ENCODE peak calls at places on chromosomes 3 and 15, in five cellular contexts. One of them, this sample, is unnamed.

GRCh38 chr15:78565951-78566774 is 843 bp downstream of the CHRNA5 start:
- DNase-seq in hepatocyte: peak
- DNase-seq in aorta: no peak
- DNase-seq in GM23338: peak
- DNase-seq in H9: peak
- DNase-seq in this sample: no peak

GRCh38 chr3:107506458-107506857 is 16.3 kb upstream of the BBX start:
- DNase-seq in H9: no peak
- DNase-seq in GM23338: no peak
- DNase-seq in aorta: no peak
- DNase-seq in hepatocyte: no peak
- DNase-seq in this sample: no peak

GRCh38 chr15:31352283-31352880 is 25.7 kb downstream of the KLF13 start:
- DNase-seq in GM23338: no peak
- DNase-seq in aorta: no peak
- DNase-seq in hepatocyte: no peak
- DNase-seq in H9: no peak
- DNase-seq in this sample: peak

GRCh38 chr15:40162552-40162951 is 1.7 kb downstream of the BUB1B start:
- DNase-seq in hepatocyte: no peak
- DNase-seq in GM23338: no peak
- DNase-seq in H9: no peak
- DNase-seq in aorta: no peak
- DNase-seq in this sample: no peak

GRCh38 chr3:7650466-7650865 is 789.6 kb downstream of the GRM7 start:
- DNase-seq in aorta: no peak
- DNase-seq in hepatocyte: no peak
- DNase-seq in H9: no peak
- DNase-seq in GM23338: no peak
- DNase-seq in this sample: no peak

GRCh38 chr15:96324900-96325299 is 5.6 kb upstream of the NR2F2 start:
- DNase-seq in aorta: no peak
- DNase-seq in H9: no peak
- DNase-seq in hepatocyte: no peak
- DNase-seq in GM23338: no peak
- DNase-seq in this sample: no peak

GRCh38 chr15:81666828-81667227 is 292.8 kb upstream of the TMC3 start:
- DNase-seq in GM23338: no peak
- DNase-seq in hepatocyte: no peak
- DNase-seq in H9: no peak
- DNase-seq in aorta: no peak
- DNase-seq in this sample: no peak

GRCh38 chr15:55343168-55343567 is 24.1 kb downstream of the PIGB start:
- DNase-seq in aorta: no peak
- DNase-seq in H9: no peak
- DNase-seq in GM23338: no peak
- DNase-seq in hepatocyte: no peak
- DNase-seq in this sample: no peak

GRCh38 chr3:12317914-12318313 is 29.0 kb downstream of the PPARG start:
- DNase-seq in GM23338: no peak
- DNase-seq in aorta: no peak
- DNase-seq in H9: no peak
- DNase-seq in hepatocyte: no peak
- DNase-seq in this sample: peak

GRCh38 chr3:180804871-180805430 is 107.5 kb upstream of the FXR1 start:
- DNase-seq in GM23338: peak
- DNase-seq in hepatocyte: peak
- DNase-seq in H9: peak
- DNase-seq in aorta: no peak
- DNase-seq in this sample: no peak

DNA sequence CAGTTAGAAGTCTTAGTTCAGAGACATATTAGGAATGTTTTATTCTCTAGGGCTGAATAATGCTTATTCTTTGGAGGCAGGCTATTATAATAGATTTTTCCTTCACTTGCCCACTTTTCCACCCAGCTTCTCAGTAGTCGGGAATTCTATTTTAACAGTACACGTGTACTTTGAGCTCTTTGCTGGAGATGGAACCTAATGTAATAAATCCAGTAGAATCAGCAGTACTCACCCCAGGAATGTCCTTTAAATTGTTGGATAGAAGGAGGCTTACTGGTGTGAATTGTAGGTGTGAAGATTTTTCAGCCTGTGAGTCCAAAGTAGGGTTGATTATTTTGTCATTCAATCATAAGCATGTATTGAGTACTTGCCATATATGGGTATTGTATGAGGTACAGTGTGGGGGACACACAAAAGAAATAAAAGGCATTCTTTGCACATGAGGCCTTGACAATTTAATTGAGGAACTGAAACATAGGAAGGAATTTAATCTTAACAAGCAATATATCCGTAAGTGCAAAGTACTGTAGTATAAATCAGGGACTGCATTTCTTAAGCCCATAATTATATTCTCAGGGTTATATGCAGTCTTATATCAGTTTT is 29.5 kb upstream of the MGA start:
- DNase-seq in hepatocyte: peak
- DNase-seq in GM23338: no peak
- DNase-seq in H9: no peak
- DNase-seq in aorta: no peak
- DNase-seq in this sample: no peak
- H3K27ac ChIP-seq in hepatocyte: no peak
- H3K27ac ChIP-seq in GM23338: no peak
- H3K27ac ChIP-seq in H9: no peak
- H3K27ac ChIP-seq in aorta: no peak
- H3K27ac ChIP-seq in this sample: no peak

GRCh38 chr15:85620321-85621044 is 174.2 kb downstream of the KLHL25 start:
- DNase-seq in GM23338: no peak
- DNase-seq in aorta: no peak
- DNase-seq in hepatocyte: no peak
- DNase-seq in H9: no peak
- DNase-seq in this sample: no peak
- H3K27ac ChIP-seq in GM23338: peak
- H3K27ac ChIP-seq in aorta: peak
- H3K27ac ChIP-seq in hepatocyte: peak
- H3K27ac ChIP-seq in H9: no peak
- H3K27ac ChIP-seq in this sample: peak

DNA sequence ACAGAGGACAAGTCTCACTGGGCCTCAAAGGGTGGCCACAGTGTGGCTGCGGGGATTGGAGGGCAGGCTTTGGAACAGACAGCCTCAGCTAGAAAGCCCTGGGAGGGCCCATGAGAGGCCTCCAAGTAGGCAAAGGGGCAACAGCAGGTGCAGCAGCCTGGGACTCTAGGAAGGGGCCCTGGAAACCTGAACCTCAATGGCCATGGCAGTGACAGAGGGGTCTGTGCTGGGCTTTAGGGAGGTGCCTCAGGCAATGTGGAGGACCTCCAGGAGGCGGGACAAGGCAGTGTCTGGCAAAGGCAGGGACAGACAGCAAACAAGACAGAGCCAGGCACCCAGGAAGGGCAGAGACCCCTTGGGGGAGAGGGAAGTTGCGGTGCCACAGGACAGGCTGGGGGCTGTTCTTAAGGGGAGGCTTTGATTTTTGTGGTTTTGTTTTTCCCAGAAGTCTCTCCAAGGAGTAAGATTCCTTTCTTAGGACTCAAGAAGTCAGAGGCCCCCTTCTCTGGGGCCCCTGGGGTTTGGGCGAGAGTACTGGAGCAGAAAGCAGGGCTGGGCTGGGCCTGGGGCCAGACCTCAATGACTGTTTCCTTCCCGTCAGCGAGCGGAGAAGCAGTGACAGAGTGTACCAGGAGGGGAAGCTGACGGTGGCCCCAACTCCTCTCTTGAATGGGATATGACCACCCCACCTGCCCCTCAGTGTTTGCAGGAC is 9.7 kb downstream of the STOML1 start:
- DNase-seq in hepatocyte: peak
- DNase-seq in H9: no peak
- DNase-seq in GM23338: no peak
- DNase-seq in aorta: peak
- DNase-seq in this sample: peak
- H3K27ac ChIP-seq in hepatocyte: peak
- H3K27ac ChIP-seq in H9: no peak
- H3K27ac ChIP-seq in GM23338: no peak
- H3K27ac ChIP-seq in aorta: peak
- H3K27ac ChIP-seq in this sample: peak

GRCh38 chr15:67024998-67025368 is 40.4 kb upstream of the SMAD3 start:
- DNase-seq in aorta: no peak
- DNase-seq in H9: no peak
- DNase-seq in hepatocyte: no peak
- DNase-seq in GM23338: no peak
- DNase-seq in this sample: no peak
- H3K27ac ChIP-seq in aorta: no peak
- H3K27ac ChIP-seq in H9: no peak
- H3K27ac ChIP-seq in hepatocyte: peak
- H3K27ac ChIP-seq in GM23338: no peak
- H3K27ac ChIP-seq in this sample: peak

DNA sequence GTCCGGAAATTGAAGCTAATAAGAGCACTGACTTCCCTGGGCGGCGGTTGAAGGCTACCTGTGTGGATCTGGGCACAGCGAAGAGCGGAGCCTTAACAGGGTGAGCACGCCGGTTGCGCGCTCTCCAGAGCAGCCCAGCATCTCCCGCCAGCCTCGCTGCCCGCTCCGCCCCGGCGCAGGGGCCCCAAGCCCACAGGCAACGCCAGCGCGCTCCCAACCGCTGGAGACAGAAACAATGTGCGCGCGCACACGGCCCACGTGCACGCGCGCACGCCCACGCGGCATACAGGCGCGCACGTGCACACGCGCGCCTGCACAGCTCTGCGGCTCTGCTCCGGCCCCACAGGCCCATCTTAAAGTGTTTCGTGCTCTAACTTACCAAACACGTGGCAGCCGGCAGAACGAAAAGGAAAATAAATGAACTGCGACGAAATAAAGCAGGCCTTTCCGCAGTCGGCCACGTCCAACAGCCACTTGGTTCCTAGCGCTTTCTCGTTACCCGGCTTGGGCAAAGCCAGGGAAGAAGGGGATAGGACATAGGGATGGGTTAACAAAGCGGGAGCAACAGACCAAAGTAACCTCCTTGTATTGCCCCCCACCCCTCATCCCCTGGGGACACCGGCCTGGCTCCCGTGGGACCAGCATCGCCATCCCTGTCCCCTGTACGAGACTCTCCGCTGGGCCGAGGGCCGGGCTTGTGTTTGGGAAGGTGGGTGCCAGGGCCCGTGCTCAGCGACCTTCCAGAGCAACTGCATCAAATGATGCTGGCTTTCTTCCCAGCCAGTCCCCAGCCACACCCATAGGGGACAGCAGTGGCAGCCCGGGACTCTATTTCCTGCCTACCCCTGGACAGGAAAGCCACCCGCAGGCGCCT is 203.7 kb downstream of the ABHD5 start:
- DNase-seq in H9: peak
- DNase-seq in aorta: peak
- DNase-seq in GM23338: peak
- DNase-seq in hepatocyte: peak
- DNase-seq in this sample: peak
- H3K27ac ChIP-seq in H9: no peak
- H3K27ac ChIP-seq in aorta: no peak
- H3K27ac ChIP-seq in GM23338: no peak
- H3K27ac ChIP-seq in hepatocyte: peak
- H3K27ac ChIP-seq in this sample: no peak

GRCh38 chr15:57821826-57822225 is 115.3 kb downstream of the POLR2M start:
- DNase-seq in hepatocyte: no peak
- DNase-seq in H9: no peak
- DNase-seq in GM23338: no peak
- DNase-seq in aorta: no peak
- DNase-seq in this sample: no peak
- H3K27ac ChIP-seq in hepatocyte: no peak
- H3K27ac ChIP-seq in H9: no peak
- H3K27ac ChIP-seq in GM23338: no peak
- H3K27ac ChIP-seq in aorta: no peak
- H3K27ac ChIP-seq in this sample: no peak

This sample was measured in lower lobe of right lung.